ENCODE peak calls at places on chromosome 13, in six cellular contexts. E, V, G, C, P and L are unnamed samples.

GRCh38 chr13:29918845-29919244 is 68.4 kb upstream of the UBL3 start:
- DNase-seq in E (no peak), G (no peak), C (no peak), V (no peak), P (no peak), L (peak)

GRCh38 chr13:60591348-60591747 is 194.3 kb downstream of the TDRD3 start:
- DNase-seq in V (no peak), C (no peak), P (no peak), G (no peak), E (no peak), L (no peak)

GRCh38 chr13:98435356-98435755 is 141.6 kb downstream of the STK24 start:
- DNase-seq in C (no peak), G (no peak), E (no peak), P (no peak), V (no peak), L (no peak)

GRCh38 chr13:112322562-112322961 is 53.6 kb upstream of the SPACA7 start:
- DNase-seq in G (no peak), C (no peak), P (no peak), V (no peak), E (no peak), L (no peak)

GRCh38 chr13:110012102-110012739 is 225.8 kb upstream of the IRS2 start:
- DNase-seq in P (no peak), C (no peak), E (no peak), V (no peak), G (peak), L (no peak)

GRCh38 chr13:29803221-29803620 is 47.2 kb downstream of the UBL3 start:
- DNase-seq in V (no peak), C (no peak), E (no peak), P (no peak), G (no peak), L (no peak)

GRCh38 chr13:26601669-26602068 is 44.2 kb downstream of the WASF3 start:
- DNase-seq in C (no peak), E (no peak), G (no peak), V (no peak), P (no peak), L (no peak)

GRCh38 chr13:40438999-40439797 is 227.2 kb downstream of the FOXO1 start:
- DNase-seq in E (no peak), P (peak), C (no peak), G (no peak), V (no peak), L (no peak)

GRCh38 chr13:30125422-30126073 is 181.8 kb downstream of the KATNAL1 start:
- DNase-seq in G (no peak), V (no peak), P (no peak), C (no peak), E (no peak), L (no peak)

GRCh38 chr13:109790951-109791605 is 4.7 kb upstream of the IRS2 start:
- DNase-seq in E (no peak), V (no peak), G (no peak), C (no peak), P (peak), L (no peak)

GRCh38 chr13:41458939-41459753 is 1.8 kb downstream of the RGCC start:
- DNase-seq in P (peak), V (peak), G (no peak), C (peak), E (peak), L (no peak)

GRCh38 chr13:114063545-114064515 is 68.6 kb downstream of the RASA3 start:
- DNase-seq in E (no peak), G (no peak), P (no peak), V (peak), C (no peak), L (no peak)

GRCh38 chr13:97226788-97227627 is 4.9 kb downstream of the MBNL2 start:
- DNase-seq in C (no peak), E (no peak), V (no peak), G (no peak), P (peak), L (no peak)

GRCh38 chr13:51895906-51896888 is 34.4 kb downstream of the CCDC70 start:
- DNase-seq in G (peak), C (no peak), E (peak), P (peak), V (peak), L (peak)

GRCh38 chr13:110546933-110547332 is 14.6 kb downstream of the RAB20 start:
- DNase-seq in P (no peak), C (no peak), V (peak), E (no peak), G (peak), L (no peak)

GRCh38 chr13:112106467-112107141 is 39.7 kb downstream of the SOX1 start:
- DNase-seq in P (no peak), E (no peak), G (no peak), V (no peak), C (no peak), L (no peak)

GRCh38 chr13:70424428-70424827 is 316.2 kb upstream of the KLHL1 start:
- DNase-seq in E (no peak), C (no peak), P (no peak), G (no peak), V (no peak), L (no peak)

GRCh38 chr13:99258210-99258860 is at the start of gene GPR18:
- DNase-seq in C (no peak), G (no peak), V (no peak), P (peak), E (no peak), L (no peak)

GRCh38 chr13:52713894-52714293 is 25.7 kb downstream of the CNMD start:
- DNase-seq in C (no peak), P (no peak), E (no peak), V (peak), G (no peak), L (no peak)

GRCh38 chr13:24264976-24265375 is 44.4 kb upstream of the C1QTNF9 start:
- DNase-seq in E (peak), V (no peak), G (no peak), P (peak), C (peak), L (no peak)

GRCh38 chr13:51122868-51123267 is 11.8 kb upstream of the C13orf42 start:
- DNase-seq in E (no peak), V (no peak), G (no peak), C (no peak), P (peak), L (no peak)